ENCODE peak calls at places on chromosome 2, in six cellular contexts. B, P, I, D, N and R are unnamed samples.

GRCh38 chr2:68620762-68621161 is 22.6 kb upstream of the PROKR1 start:
- DNase-seq in B (no peak), P (no peak), I (no peak), D (no peak), N (peak), R (no peak)

GRCh38 chr2:9984217-9984739 is 32.8 kb downstream of the GRHL1 start:
- DNase-seq in B (no peak), P (peak), I (peak), D (peak), N (peak), R (peak)

GRCh38 chr2:65985986-65986385 is 448.9 kb upstream of the MEIS1 start:
- DNase-seq in B (no peak), P (no peak), I (no peak), D (no peak), N (no peak), R (no peak)

GRCh38 chr2:19845323-19845920 is 56.4 kb downstream of the TTC32 start:
- DNase-seq in B (no peak), P (no peak), I (no peak), D (no peak), N (no peak), R (no peak)

GRCh38 chr2:37776487-37776886 is 105.0 kb upstream of the CDC42EP3 start:
- DNase-seq in B (no peak), P (no peak), I (peak), D (no peak), N (peak), R (no peak)

GRCh38 chr2:112665113-112665780 is 19.5 kb downstream of the SLC20A1 start:
- DNase-seq in B (no peak), P (no peak), I (no peak), D (no peak), N (no peak), R (no peak)

GRCh38 chr2:26299488-26300092 is 46.4 kb upstream of the SELENOI start:
- DNase-seq in B (no peak), P (no peak), I (peak), D (peak), N (peak), R (peak)

GRCh38 chr2:236639461-236639860 is 69.8 kb downstream of the ACKR3 start:
- DNase-seq in B (no peak), P (no peak), I (no peak), D (no peak), N (no peak), R (no peak)

GRCh38 chr2:159457589-159457988 is 158.8 kb downstream of the BAZ2B start:
- DNase-seq in B (no peak), P (no peak), I (no peak), D (peak), N (no peak), R (no peak)

GRCh38 chr2:219455635-219456034 is 21.0 kb downstream of the SPEG start:
- DNase-seq in B (no peak), P (peak), I (no peak), D (no peak), N (no peak), R (no peak)

GRCh38 chr2:134362751-134363150 is 108.9 kb downstream of the MGAT5 start:
- DNase-seq in B (no peak), P (no peak), I (no peak), D (no peak), N (no peak), R (no peak)

GRCh38 chr2:85872536-85873161 is 16.1 kb downstream of the ST3GAL5 start:
- DNase-seq in B (no peak), P (no peak), I (no peak), D (peak), N (peak), R (no peak)

GRCh38 chr2:106137944-106138903 is 55.9 kb downstream of the UXS1 start:
- DNase-seq in B (no peak), P (no peak), I (no peak), D (no peak), N (no peak), R (no peak)

GRCh38 chr2:109454304-109454703 is 159.5 kb downstream of the SEPTIN10 start:
- DNase-seq in B (no peak), P (no peak), I (no peak), D (no peak), N (no peak), R (no peak)

GRCh38 chr2:15588329-15588919 is 3.2 kb upstream of the DDX1 start:
- DNase-seq in B (peak), P (peak), I (peak), D (peak), N (peak), R (peak)

GRCh38 chr2:18900691-18901113 is 311.3 kb upstream of the NT5C1B start:
- DNase-seq in B (no peak), P (no peak), I (peak), D (no peak), N (no peak), R (no peak)

GRCh38 chr2:226115102-226115831 is 684.4 kb downstream of the IRS1 start:
- DNase-seq in B (no peak), P (no peak), I (peak), D (peak), N (peak), R (peak)

GRCh38 chr2:25204190-25204838 is 35.9 kb upstream of the POMC start:
- DNase-seq in B (no peak), P (no peak), I (peak), D (no peak), N (no peak), R (no peak)

GRCh38 chr2:88489181-88489580 is 36.7 kb upstream of the FOXI3 start:
- DNase-seq in B (no peak), P (peak), I (no peak), D (peak), N (no peak), R (no peak)

GRCh38 chr2:227908266-227909054 is 37.0 kb downstream of the DAW1 start:
- DNase-seq in B (no peak), P (no peak), I (no peak), D (no peak), N (peak), R (no peak)

GRCh38 chr2:211745295-211746097 is 793.1 kb downstream of the ERBB4 start:
- DNase-seq in B (peak), P (peak), I (peak), D (peak), N (peak), R (peak)

GRCh38 chr2:38251940-38252339 is 125.1 kb downstream of the ATL2 start:
- DNase-seq in B (no peak), P (peak), I (no peak), D (no peak), N (no peak), R (no peak)

GRCh38 chr2:144642106-144642505 is 122.2 kb upstream of the ZEB2 start:
- DNase-seq in B (no peak), P (peak), I (no peak), D (no peak), N (no peak), R (no peak)

GRCh38 chr2:121031568-121032340 is 253.2 kb downstream of the TFCP2L1 start:
- DNase-seq in B (no peak), P (no peak), I (no peak), D (no peak), N (no peak), R (no peak)

GRCh38 chr2:39488450-39488849 is 51.4 kb upstream of the MAP4K3 start:
- DNase-seq in B (no peak), P (no peak), I (no peak), D (peak), N (peak), R (peak)

GRCh38 chr2:229235136-229235914 is 35.8 kb downstream of the PID1 start:
- DNase-seq in B (no peak), P (no peak), I (peak), D (peak), N (peak), R (no peak)

GRCh38 chr2:109060496-109060895 is 68.5 kb upstream of the SH3RF3 start:
- DNase-seq in B (no peak), P (no peak), I (no peak), D (no peak), N (no peak), R (no peak)

GRCh38 chr2:142545036-142545435 is 332.4 kb upstream of the KYNU start:
- DNase-seq in B (no peak), P (no peak), I (no peak), D (no peak), N (no peak), R (no peak)